ENCODE peak calls at places on chromosomes 4 and X, in nine cellular contexts. One of them, this sample, is unnamed.

GRCh38 chr4:51943221-51943620 is 76.9 kb downstream of the LRRC66 start:
- DNase-seq in right lobe of liver: no peak
- DNase-seq in OCI-LY7: no peak
- DNase-seq in fibroblast of pulmonary artery: peak; percentile 20
- DNase-seq in hepatocyte: no peak
- DNase-seq in gastrocnemius medialis: no peak
- DNase-seq in CD8-positive, alpha-beta T cell: no peak
- DNase-seq in fibroblast of the aortic adventitia: peak; percentile 64
- DNase-seq in esophagus muscularis mucosa: peak; percentile 29
- DNase-seq in this sample: peak; percentile 28

GRCh38 chr4:52241916-52242315 is 190.8 kb downstream of the SPATA18 start:
- DNase-seq in right lobe of liver: no peak
- DNase-seq in gastrocnemius medialis: no peak
- DNase-seq in fibroblast of pulmonary artery: no peak
- DNase-seq in fibroblast of the aortic adventitia: no peak
- DNase-seq in hepatocyte: no peak
- DNase-seq in CD8-positive, alpha-beta T cell: no peak
- DNase-seq in esophagus muscularis mucosa: no peak
- DNase-seq in OCI-LY7: no peak
- DNase-seq in this sample: no peak

GRCh38 chr4:6221851-6222760 is 21.8 kb upstream of the JAKMIP1 start:
- DNase-seq in hepatocyte: peak; percentile 86
- DNase-seq in fibroblast of pulmonary artery: peak; percentile 6
- DNase-seq in right lobe of liver: no peak
- DNase-seq in CD8-positive, alpha-beta T cell: peak; percentile 16
- DNase-seq in fibroblast of the aortic adventitia: peak; percentile 3
- DNase-seq in OCI-LY7: no peak
- DNase-seq in esophagus muscularis mucosa: no peak
- DNase-seq in gastrocnemius medialis: no peak
- DNase-seq in this sample: peak; percentile 13

GRCh38 chr4:87209696-87210095 is 10.7 kb downstream of the KLHL8 start:
- DNase-seq in fibroblast of the aortic adventitia: no peak
- DNase-seq in esophagus muscularis mucosa: no peak
- DNase-seq in right lobe of liver: peak; percentile 57
- DNase-seq in OCI-LY7: peak; percentile 35
- DNase-seq in gastrocnemius medialis: no peak
- DNase-seq in fibroblast of pulmonary artery: peak; percentile 49
- DNase-seq in CD8-positive, alpha-beta T cell: no peak
- DNase-seq in hepatocyte: no peak
- DNase-seq in this sample: no peak

GRCh38 chrX:1072637-1073377 is 139.6 kb downstream of the CRLF2 start:
- DNase-seq in hepatocyte: no peak
- DNase-seq in esophagus muscularis mucosa: no peak
- DNase-seq in right lobe of liver: no peak
- DNase-seq in fibroblast of pulmonary artery: no peak
- DNase-seq in CD8-positive, alpha-beta T cell: no peak
- DNase-seq in fibroblast of the aortic adventitia: no peak
- DNase-seq in gastrocnemius medialis: no peak
- DNase-seq in OCI-LY7: peak; percentile 13
- DNase-seq in this sample: no peak

GRCh38 chr4:26173619-26174018 is 147.2 kb upstream of the RBPJ start:
- DNase-seq in OCI-LY7: no peak
- DNase-seq in fibroblast of the aortic adventitia: peak; percentile 30
- DNase-seq in fibroblast of pulmonary artery: no peak
- DNase-seq in esophagus muscularis mucosa: no peak
- DNase-seq in CD8-positive, alpha-beta T cell: no peak
- DNase-seq in right lobe of liver: no peak
- DNase-seq in gastrocnemius medialis: no peak
- DNase-seq in hepatocyte: peak; percentile 34
- DNase-seq in this sample: peak; percentile 72

GRCh38 chr4:175447006-175447405 is 365.1 kb downstream of the GPM6A start:
- DNase-seq in right lobe of liver: no peak
- DNase-seq in hepatocyte: no peak
- DNase-seq in esophagus muscularis mucosa: no peak
- DNase-seq in gastrocnemius medialis: no peak
- DNase-seq in OCI-LY7: no peak
- DNase-seq in fibroblast of pulmonary artery: no peak
- DNase-seq in CD8-positive, alpha-beta T cell: no peak
- DNase-seq in fibroblast of the aortic adventitia: no peak
- DNase-seq in this sample: no peak

GRCh38 chr4:184814686-184815045 is 11.1 kb downstream of the ACSL1 start:
- DNase-seq in right lobe of liver: no peak
- DNase-seq in gastrocnemius medialis: no peak
- DNase-seq in fibroblast of the aortic adventitia: no peak
- DNase-seq in OCI-LY7: no peak
- DNase-seq in hepatocyte: no peak
- DNase-seq in CD8-positive, alpha-beta T cell: no peak
- DNase-seq in fibroblast of pulmonary artery: no peak
- DNase-seq in esophagus muscularis mucosa: no peak
- DNase-seq in this sample: no peak

GRCh38 chr4:14196141-14196540 is 568.6 kb upstream of the BOD1L1 start:
- DNase-seq in CD8-positive, alpha-beta T cell: no peak
- DNase-seq in hepatocyte: peak; percentile 82
- DNase-seq in fibroblast of pulmonary artery: peak; percentile 84
- DNase-seq in right lobe of liver: peak; percentile 48
- DNase-seq in OCI-LY7: no peak
- DNase-seq in esophagus muscularis mucosa: no peak
- DNase-seq in gastrocnemius medialis: no peak
- DNase-seq in fibroblast of the aortic adventitia: peak; percentile 81
- DNase-seq in this sample: peak; percentile 83

GRCh38 chrX:136692271-136692670 is 44.3 kb downstream of the CD40LG start:
- DNase-seq in right lobe of liver: no peak
- DNase-seq in fibroblast of pulmonary artery: peak; percentile 9
- DNase-seq in hepatocyte: no peak
- DNase-seq in fibroblast of the aortic adventitia: peak; percentile 43
- DNase-seq in OCI-LY7: no peak
- DNase-seq in CD8-positive, alpha-beta T cell: no peak
- DNase-seq in gastrocnemius medialis: no peak
- DNase-seq in esophagus muscularis mucosa: no peak
- DNase-seq in this sample: no peak

GRCh38 chr4:94595880-94596483 is 144.2 kb downstream of the PDLIM5 start:
- DNase-seq in right lobe of liver: no peak
- DNase-seq in fibroblast of pulmonary artery: peak; percentile 82
- DNase-seq in CD8-positive, alpha-beta T cell: no peak
- DNase-seq in hepatocyte: peak; percentile 55
- DNase-seq in fibroblast of the aortic adventitia: peak; percentile 84
- DNase-seq in gastrocnemius medialis: no peak
- DNase-seq in OCI-LY7: peak; percentile 42
- DNase-seq in esophagus muscularis mucosa: no peak
- DNase-seq in this sample: peak; percentile 81

GRCh38 chrX:2677764-2678163 is 13.3 kb upstream of the CD99 start:
- DNase-seq in fibroblast of pulmonary artery: peak; percentile 98
- DNase-seq in esophagus muscularis mucosa: no peak
- DNase-seq in OCI-LY7: no peak
- DNase-seq in gastrocnemius medialis: peak; percentile 92
- DNase-seq in hepatocyte: peak; percentile 80
- DNase-seq in fibroblast of the aortic adventitia: peak; percentile 99
- DNase-seq in CD8-positive, alpha-beta T cell: no peak
- DNase-seq in right lobe of liver: peak; percentile 43
- DNase-seq in this sample: peak; percentile 97

GRCh38 chrX:153966841-153967535 is 4.6 kb downstream of the HCFC1 start:
- DNase-seq in right lobe of liver: no peak
- DNase-seq in fibroblast of pulmonary artery: no peak
- DNase-seq in esophagus muscularis mucosa: no peak
- DNase-seq in hepatocyte: no peak
- DNase-seq in gastrocnemius medialis: no peak
- DNase-seq in OCI-LY7: no peak
- DNase-seq in CD8-positive, alpha-beta T cell: peak; percentile 53
- DNase-seq in fibroblast of the aortic adventitia: no peak
- DNase-seq in this sample: no peak

GRCh38 chr4:76781698-76782595 is 116.0 kb downstream of the SOWAHB start:
- DNase-seq in OCI-LY7: no peak
- DNase-seq in gastrocnemius medialis: no peak
- DNase-seq in fibroblast of the aortic adventitia: peak; percentile 89
- DNase-seq in CD8-positive, alpha-beta T cell: no peak
- DNase-seq in fibroblast of pulmonary artery: peak; percentile 88
- DNase-seq in right lobe of liver: no peak
- DNase-seq in esophagus muscularis mucosa: no peak
- DNase-seq in hepatocyte: no peak
- DNase-seq in this sample: peak; percentile 97

GRCh38 chr4:38099020-38099600 is 138.9 kb downstream of the PTTG2 start:
- DNase-seq in fibroblast of the aortic adventitia: peak; percentile 34
- DNase-seq in hepatocyte: no peak
- DNase-seq in right lobe of liver: no peak
- DNase-seq in OCI-LY7: no peak
- DNase-seq in fibroblast of pulmonary artery: peak; percentile 65
- DNase-seq in esophagus muscularis mucosa: no peak
- DNase-seq in gastrocnemius medialis: no peak
- DNase-seq in CD8-positive, alpha-beta T cell: no peak
- DNase-seq in this sample: peak; percentile 49

GRCh38 chrX:24876782-24877315 is 138.9 kb downstream of the ARX start:
- DNase-seq in gastrocnemius medialis: no peak
- DNase-seq in fibroblast of pulmonary artery: no peak
- DNase-seq in right lobe of liver: no peak
- DNase-seq in esophagus muscularis mucosa: no peak
- DNase-seq in OCI-LY7: no peak
- DNase-seq in hepatocyte: no peak
- DNase-seq in fibroblast of the aortic adventitia: no peak
- DNase-seq in CD8-positive, alpha-beta T cell: no peak
- DNase-seq in this sample: no peak

DNA sequence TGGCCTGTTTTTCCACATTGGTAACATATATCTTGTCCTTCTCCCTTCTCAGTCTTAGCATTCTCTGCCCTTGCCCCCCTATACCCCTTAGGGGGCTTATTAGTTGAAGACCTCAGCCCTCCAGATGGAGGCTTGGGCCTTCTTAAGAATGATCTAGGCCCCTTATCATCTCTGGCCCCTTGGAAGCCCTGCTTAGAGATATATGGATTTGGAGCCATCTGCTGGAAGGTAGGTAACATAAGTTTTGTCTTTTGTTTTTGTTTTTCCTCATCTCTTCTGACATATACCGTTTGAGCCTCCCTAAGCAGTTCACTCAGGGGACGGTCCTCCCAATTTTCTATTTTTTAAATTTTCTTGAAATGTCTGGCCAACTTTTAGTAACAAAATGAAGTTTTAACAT is 48.3 kb upstream of the NAP1L2 start:
- DNase-seq in right lobe of liver: no peak
- DNase-seq in hepatocyte: no peak
- DNase-seq in OCI-LY7: peak; percentile 4
- DNase-seq in CD8-positive, alpha-beta T cell: no peak
- DNase-seq in gastrocnemius medialis: no peak
- DNase-seq in esophagus muscularis mucosa: no peak
- DNase-seq in fibroblast of pulmonary artery: no peak
- DNase-seq in fibroblast of the aortic adventitia: peak; percentile 1
- DNase-seq in this sample: peak; percentile 4
- TF ChIP-seq CTCF in right lobe of liver: peak; percentile 26
- TF ChIP-seq CTCF in hepatocyte: peak; percentile 29
- TF ChIP-seq CTCF in OCI-LY7: peak; percentile 48
- TF ChIP-seq CTCF in CD8-positive, alpha-beta T cell: no peak
- TF ChIP-seq CTCF in gastrocnemius medialis: no peak
- TF ChIP-seq CTCF in esophagus muscularis mucosa: no peak
- TF ChIP-seq CTCF in fibroblast of pulmonary artery: no peak
- TF ChIP-seq CTCF in fibroblast of the aortic adventitia: peak; percentile 9
- TF ChIP-seq CTCF in this sample: peak; percentile 4

GRCh38 chrX:9897761-9898161 is 69.4 kb upstream of the CLDN34 start:
- DNase-seq in esophagus muscularis mucosa: no peak
- DNase-seq in CD8-positive, alpha-beta T cell: no peak
- DNase-seq in right lobe of liver: no peak
- DNase-seq in gastrocnemius medialis: no peak
- DNase-seq in hepatocyte: no peak
- DNase-seq in fibroblast of pulmonary artery: peak; percentile 79
- DNase-seq in OCI-LY7: no peak
- DNase-seq in fibroblast of the aortic adventitia: peak; percentile 18
- DNase-seq in this sample: peak; percentile 91
- H3K4me3 ChIP-seq in esophagus muscularis mucosa: no peak overlapping the region
- H3K4me3 ChIP-seq in CD8-positive, alpha-beta T cell: no peak overlapping the region
- H3K4me3 ChIP-seq in right lobe of liver: no peak overlapping the region
- H3K4me3 ChIP-seq in gastrocnemius medialis: no peak overlapping the region
- H3K4me3 ChIP-seq in hepatocyte: no peak overlapping the region
- H3K4me3 ChIP-seq in fibroblast of pulmonary artery: no peak overlapping the region
- H3K4me3 ChIP-seq in OCI-LY7: no peak overlapping the region
- H3K4me3 ChIP-seq in fibroblast of the aortic adventitia: no peak overlapping the region
- H3K4me3 ChIP-seq in this sample: no peak overlapping the region

GRCh38 chrX:108584617-108585211 is 145.1 kb downstream of the COL4A5 start:
- DNase-seq in hepatocyte: peak; percentile 4
- DNase-seq in OCI-LY7: peak; percentile 1
- DNase-seq in right lobe of liver: no peak
- DNase-seq in CD8-positive, alpha-beta T cell: no peak
- DNase-seq in esophagus muscularis mucosa: no peak
- DNase-seq in fibroblast of the aortic adventitia: no peak
- DNase-seq in gastrocnemius medialis: no peak
- DNase-seq in fibroblast of pulmonary artery: peak; percentile 20
- DNase-seq in this sample: peak; percentile 6
- TF ChIP-seq CTCF in hepatocyte: peak; percentile 25
- TF ChIP-seq CTCF in OCI-LY7: peak; percentile 61
- TF ChIP-seq CTCF in right lobe of liver: peak; percentile 31
- TF ChIP-seq CTCF in CD8-positive, alpha-beta T cell: no peak
- TF ChIP-seq CTCF in esophagus muscularis mucosa: no peak
- TF ChIP-seq CTCF in fibroblast of the aortic adventitia: peak; percentile 39
- TF ChIP-seq CTCF in gastrocnemius medialis: no peak
- TF ChIP-seq CTCF in fibroblast of pulmonary artery: peak; percentile 36
- TF ChIP-seq CTCF in this sample: peak; percentile 41

GRCh38 chr4:153464068-153464467 is 2.1 kb upstream of the TMEM131L start:
- DNase-seq in hepatocyte: no peak
- DNase-seq in OCI-LY7: no peak
- DNase-seq in gastrocnemius medialis: peak; percentile 42
- DNase-seq in fibroblast of the aortic adventitia: peak; percentile 12
- DNase-seq in esophagus muscularis mucosa: no peak
- DNase-seq in CD8-positive, alpha-beta T cell: no peak
- DNase-seq in fibroblast of pulmonary artery: no peak
- DNase-seq in right lobe of liver: no peak
- DNase-seq in this sample: no peak

GRCh38 chr4:153465922-153466636 is at the start of gene TMEM131L:
- DNase-seq in OCI-LY7: peak; percentile 88
- DNase-seq in fibroblast of pulmonary artery: peak; percentile 64
- DNase-seq in fibroblast of the aortic adventitia: peak; percentile 51
- DNase-seq in right lobe of liver: peak; percentile 86
- DNase-seq in gastrocnemius medialis: peak; percentile 61
- DNase-seq in esophagus muscularis mucosa: peak; percentile 93
- DNase-seq in CD8-positive, alpha-beta T cell: peak; percentile 69
- DNase-seq in hepatocyte: peak; percentile 83
- DNase-seq in this sample: peak; percentile 64

GRCh38 chr4:153466637-153467153 is 535 bp downstream of the TMEM131L start:
- DNase-seq in fibroblast of the aortic adventitia: no peak
- DNase-seq in right lobe of liver: no peak
- DNase-seq in hepatocyte: no peak
- DNase-seq in gastrocnemius medialis: no peak
- DNase-seq in CD8-positive, alpha-beta T cell: peak; percentile 22
- DNase-seq in OCI-LY7: peak; percentile 55
- DNase-seq in esophagus muscularis mucosa: no peak
- DNase-seq in fibroblast of pulmonary artery: no peak
- DNase-seq in this sample: no peak

GRCh38 chr4:153465583-153465921 is 608 bp upstream of the TMEM131L start:
- DNase-seq in fibroblast of pulmonary artery: peak; percentile 68
- DNase-seq in gastrocnemius medialis: peak; percentile 45
- DNase-seq in hepatocyte: peak; percentile 60
- DNase-seq in OCI-LY7: peak; percentile 85
- DNase-seq in fibroblast of the aortic adventitia: peak; percentile 58
- DNase-seq in esophagus muscularis mucosa: peak; percentile 92
- DNase-seq in right lobe of liver: peak; percentile 71
- DNase-seq in CD8-positive, alpha-beta T cell: peak; percentile 24
- DNase-seq in this sample: peak; percentile 70

DNA sequence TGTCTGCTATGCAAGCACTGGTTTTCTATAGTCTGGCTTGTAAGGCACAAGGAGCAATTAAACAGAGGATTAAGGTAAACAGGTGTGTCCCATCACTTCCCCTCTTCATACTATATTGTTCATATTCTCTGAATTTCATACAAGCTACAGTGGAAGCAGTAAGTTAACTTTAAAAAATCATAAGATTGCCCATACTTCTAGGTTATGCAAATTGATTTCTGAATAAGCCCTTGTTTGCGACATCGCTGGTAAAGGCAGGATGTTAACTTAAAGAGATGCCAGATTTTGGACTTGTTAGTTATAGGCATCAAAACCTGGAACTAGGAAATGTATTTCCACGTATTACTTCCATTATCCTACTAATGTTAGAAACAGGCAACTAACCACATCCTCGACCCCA is 1.0 kb upstream of the TMEM131L start:
- DNase-seq in OCI-LY7: peak; percentile 58
- DNase-seq in right lobe of liver: no peak
- DNase-seq in CD8-positive, alpha-beta T cell: no peak
- DNase-seq in fibroblast of the aortic adventitia: peak; percentile 13
- DNase-seq in gastrocnemius medialis: no peak
- DNase-seq in fibroblast of pulmonary artery: no peak
- DNase-seq in esophagus muscularis mucosa: no peak
- DNase-seq in hepatocyte: no peak
- DNase-seq in this sample: no peak
- H3K4me3 ChIP-seq in OCI-LY7: peak overlapping the region; percentile 69
- H3K4me3 ChIP-seq in right lobe of liver: peak overlapping the region; percentile 59
- H3K4me3 ChIP-seq in CD8-positive, alpha-beta T cell: peak overlapping the region; percentile 61
- H3K4me3 ChIP-seq in fibroblast of the aortic adventitia: no peak overlapping the region
- H3K4me3 ChIP-seq in gastrocnemius medialis: peak overlapping the region; percentile 72
- H3K4me3 ChIP-seq in fibroblast of pulmonary artery: peak overlapping the region; percentile 84
- H3K4me3 ChIP-seq in esophagus muscularis mucosa: peak overlapping the region; percentile 61
- H3K4me3 ChIP-seq in hepatocyte: no peak overlapping the region
- H3K4me3 ChIP-seq in this sample: no peak overlapping the region